ENCODE peak calls at places on chromosomes 6 and 20, in four cellular contexts. J is PC-9, V is bronchial epithelial cell, M is adipocyte. I is an unnamed sample.

GRCh38 chr6:52729594-52729993 is 33.7 kb downstream of the GSTA2 start:
- DNase-seq in J (no peak), V (no peak), M (no peak), I (no peak)

GRCh38 chr6:90303037-90303436 is 6.4 kb upstream of the BACH2 start:
- DNase-seq in J (no peak), V (no peak), M (no peak), I (no peak)

GRCh38 chr6:136566851-136567250 is 16.6 kb upstream of the MAP7 start:
- DNase-seq in J (no peak), V (no peak), M (no peak), I (no peak)

GRCh38 chr6:143805832-143806281 is 37.3 kb upstream of the LTV1 start:
- DNase-seq in J (no peak), V (no peak), M (peak; percentile 86), I (no peak)

GRCh38 chr6:39841923-39842322 is 49.7 kb downstream of the DAAM2 start:
- DNase-seq in J (no peak), V (no peak), M (no peak), I (no peak)

GRCh38 chr20:44111712-44112335 is 75.2 kb downstream of the JPH2 start:
- DNase-seq in J (no peak), V (peak; percentile 36), M (peak; percentile 26), I (no peak)

GRCh38 chr6:36526066-36526465 is 21.2 kb downstream of the STK38 start:
- DNase-seq in J (peak; percentile 70), V (no peak), M (no peak), I (no peak)

GRCh38 chr20:59645316-59645715 is 41.0 kb downstream of the PHACTR3 start:
- DNase-seq in J (peak; percentile 8), V (no peak), M (no peak), I (no peak)

GRCh38 chr6:111161650-111162049 is 74.3 kb downstream of the SLC16A10 start:
- DNase-seq in J (no peak), V (no peak), M (no peak), I (no peak)

GRCh38 chr6:159979136-159979874 is 10.4 kb downstream of the IGF2R start:
- DNase-seq in J (peak; percentile 77), V (peak; percentile 82), M (peak; percentile 45), I (peak; percentile 54)

GRCh38 chr6:14948586-14949245 is 297.2 kb upstream of the JARID2 start:
- DNase-seq in J (no peak), V (no peak), M (no peak), I (no peak)
- H3K4me3 ChIP-seq in J (no peak overlapping the region), V (no peak overlapping the region), M (no peak overlapping the region), I (no peak overlapping the region)

GRCh38 chr6:29793036-29793356 is 34.6 kb upstream of the HLA-G start:
- DNase-seq in J (no peak), V (no peak), M (no peak), I (no peak)
- H3K27me3 ChIP-seq in J (no peaks in the 10 kb centered on the region), V (no peaks in the 10 kb centered on the region), M (peaks cover 8% of the 10 kb centered on the region), I (no peaks in the 10 kb centered on the region)

GRCh38 chr6:121776054-121776453 is 340.6 kb downstream of the GJA1 start:
- DNase-seq in J (no peak), V (no peak), M (no peak), I (no peak)

GRCh38 chr6:121780325-121781313 is 345.2 kb downstream of the GJA1 start:
- DNase-seq in J (no peak), V (peak; percentile 94), M (peak; percentile 89), I (peak; percentile 95)
- H3K4me3 ChIP-seq in J (no peak overlapping the region), V (no peak overlapping the region), M (peak overlapping the region; percentile 53), I (no peak overlapping the region)

GRCh38 chr20:23366384-23366783 is 4.4 kb downstream of the GZF1 start:
- DNase-seq in J (no peak), V (peak; percentile 76), M (no peak), I (no peak)
- H3K27me3 ChIP-seq in J (no peaks in the 10 kb centered on the region), V (no peaks in the 10 kb centered on the region), M (no peaks in the 10 kb centered on the region), I (no peaks in the 10 kb centered on the region)

GRCh38 chr6:125818225-125818657 is 27.5 kb downstream of the NCOA7 start:
- DNase-seq in J (no peak), V (no peak), M (peak; percentile 52), I (no peak)
- H3K4me3 ChIP-seq in J (peak overlapping the region; percentile 28), V (no peak overlapping the region), M (peak overlapping the region; percentile 70), I (no peak overlapping the region)

DNA sequence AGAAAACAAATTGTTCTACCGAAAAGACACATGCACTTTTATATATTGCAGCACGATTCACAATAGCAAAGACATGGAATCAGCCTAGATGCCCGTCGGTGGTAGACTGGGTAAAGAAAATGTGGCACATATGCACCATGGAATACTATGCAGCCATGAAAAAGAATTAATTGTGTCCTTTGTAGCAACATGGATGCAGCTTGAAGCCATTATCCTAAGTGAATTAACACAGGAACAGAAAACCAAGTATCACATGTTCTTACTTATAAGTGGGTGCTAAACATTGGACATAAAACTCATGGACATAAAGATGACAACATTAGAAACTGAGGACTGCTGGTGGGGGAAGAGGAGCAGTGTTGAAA is 32.4 kb downstream of the RALGAPB start:
- DNase-seq in J (no peak), V (no peak), M (no peak), I (no peak)
- H3K27me3 ChIP-seq in J (no peaks in the 10 kb centered on the region), V (no peaks in the 10 kb centered on the region), M (no peaks in the 10 kb centered on the region), I (no peaks in the 10 kb centered on the region)

DNA sequence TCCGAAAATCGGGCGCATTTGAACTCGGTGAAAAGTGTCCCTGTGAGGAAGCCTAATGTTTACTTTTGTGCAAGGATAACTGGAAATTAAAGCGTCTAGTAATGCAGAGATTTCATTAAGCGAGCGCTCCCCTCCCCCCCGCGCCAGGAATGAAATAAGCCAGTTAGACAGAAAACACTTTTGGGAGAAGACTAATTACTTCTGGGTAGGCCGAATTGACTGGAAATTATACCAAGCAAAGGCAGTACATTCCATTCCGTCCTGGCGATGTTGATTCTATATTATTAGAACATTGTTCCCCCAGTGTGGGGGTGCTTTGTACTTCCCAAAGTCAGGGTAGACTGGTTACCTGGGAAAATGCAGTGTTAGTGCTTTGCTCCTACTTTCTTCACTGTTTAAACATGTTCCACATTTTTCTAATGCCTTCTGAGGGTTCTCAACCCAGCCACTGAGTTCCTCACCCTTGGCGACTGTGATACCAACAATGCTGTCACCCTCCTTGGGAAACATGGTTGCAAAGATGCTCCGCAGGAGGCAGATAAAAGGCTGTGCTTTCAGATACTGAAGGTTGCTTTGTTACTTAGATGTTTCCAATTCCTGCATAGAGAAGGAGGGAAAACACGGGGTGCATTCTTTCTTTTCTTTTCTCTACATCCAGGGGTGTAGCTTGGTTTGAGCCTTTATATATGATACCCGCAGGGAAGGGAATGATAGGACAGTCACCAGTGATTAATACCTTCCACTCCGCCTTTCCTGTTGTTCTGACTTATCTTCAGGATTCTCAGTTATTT is 2.6 kb downstream of the GJA1 start:
- DNase-seq in J (no peak), V (peak; percentile 86), M (peak; percentile 67), I (no peak)
- H3K4me3 ChIP-seq in J (peak overlapping the region; percentile 60), V (peak overlapping the region; percentile 55), M (peak overlapping the region; percentile 89), I (peak overlapping the region; percentile 66)

GRCh38 chr20:60926831-60927230 is 325.2 kb upstream of the CDH4 start:
- DNase-seq in J (no peak), V (no peak), M (no peak), I (no peak)
- H3K27me3 ChIP-seq in J (peaks cover 24% of the 10 kb centered on the region), V (no peaks in the 10 kb centered on the region), M (no peaks in the 10 kb centered on the region), I (peaks cover 2% of the 10 kb centered on the region)

DNA sequence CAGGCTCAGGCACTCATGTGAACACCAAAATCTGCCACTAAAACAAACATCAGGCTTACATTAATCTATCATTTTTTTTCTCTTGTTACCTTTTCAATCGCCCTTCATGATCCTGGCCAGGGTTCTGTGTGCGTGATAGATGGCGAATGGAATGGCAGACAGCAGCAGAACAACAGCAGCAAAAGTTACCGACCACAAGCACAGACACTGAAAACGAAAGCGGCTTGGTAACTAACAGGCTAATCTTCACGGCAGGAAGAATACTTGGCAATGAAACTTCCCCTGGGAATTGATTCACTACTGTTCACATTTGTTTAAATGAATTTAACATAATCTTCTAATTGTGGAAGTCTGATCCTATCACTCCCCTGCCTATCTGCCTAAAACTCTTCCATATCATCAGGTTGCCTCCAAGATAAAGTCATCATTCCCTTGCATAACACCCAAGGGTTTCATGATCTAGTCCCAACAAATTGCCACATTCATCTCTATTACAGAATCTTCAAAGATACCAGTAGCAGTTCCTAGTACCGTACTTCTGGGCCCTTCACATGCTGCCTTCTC is 28.7 kb downstream of the PTPRK start:
- DNase-seq in J (no peak), V (peak; percentile 73), M (peak; percentile 76), I (peak; percentile 53)
- H3K4me3 ChIP-seq in J (no peak overlapping the region), V (peak overlapping the region; percentile 30), M (peak overlapping the region; percentile 79), I (peak overlapping the region; percentile 46)

I was measured in MG63.